ENCODE peak calls at places on chromosome 1, in nine cellular contexts. T, A, X, B, Q, I, F, K and H are unnamed samples.

GRCh38 chr1:46244656-46245371 is 2.7 kb upstream of the RAD54L start:
- DNase-seq in T (peak), A (no peak), X (peak), B (no peak), Q (peak), I (peak), F (peak), K (no peak), H (no peak)

GRCh38 chr1:155091071-155092051 is 12.7 kb downstream of the EFNA3 start:
- DNase-seq in T (peak), A (peak), X (peak), B (peak), Q (peak), I (peak), F (no peak), K (peak), H (no peak)

GRCh38 chr1:206114692-206115430 is 2.3 kb downstream of the AVPR1B start:
- DNase-seq in T (peak), A (no peak), X (no peak), B (no peak), Q (no peak), I (no peak), F (no peak), K (no peak), H (no peak)

GRCh38 chr1:75097686-75098085 is 36.5 kb upstream of the LHX8 start:
- DNase-seq in T (peak), A (no peak), X (peak), B (no peak), Q (peak), I (no peak), F (no peak), K (no peak), H (no peak)

GRCh38 chr1:213244664-213245091 is 193.6 kb downstream of the RPS6KC1 start:
- DNase-seq in T (peak), A (no peak), X (peak), B (peak), Q (peak), I (peak), F (no peak), K (no peak), H (no peak)

GRCh38 chr1:107622975-107623374 is 342.0 kb downstream of the VAV3 start:
- DNase-seq in T (peak), A (no peak), X (no peak), B (no peak), Q (no peak), I (no peak), F (peak), K (no peak), H (no peak)

GRCh38 chr1:247401310-247402098 is 14.5 kb upstream of the NLRP3 start:
- DNase-seq in T (no peak), A (no peak), X (no peak), B (no peak), Q (no peak), I (no peak), F (no peak), K (peak), H (no peak)

GRCh38 chr1:24862775-24863483 is 67.1 kb downstream of the RUNX3 start:
- DNase-seq in T (no peak), A (no peak), X (no peak), B (no peak), Q (no peak), I (no peak), F (no peak), K (no peak), H (no peak)

GRCh38 chr1:174160109-174160473 is 771 bp downstream of the RABGAP1L start:
- DNase-seq in T (peak), A (peak), X (peak), B (peak), Q (peak), I (no peak), F (peak), K (peak), H (no peak)

GRCh38 chr1:35190784-35191183 is 2.2 kb downstream of the SFPQ start:
- DNase-seq in T (peak), A (no peak), X (no peak), B (no peak), Q (no peak), I (no peak), F (no peak), K (no peak), H (no peak)

GRCh38 chr1:205424881-205425635 is 3.2 kb upstream of the LEMD1 start:
- DNase-seq in T (no peak), A (no peak), X (no peak), B (no peak), Q (no peak), I (no peak), F (no peak), K (no peak), H (no peak)

GRCh38 chr1:119791377-119791776 is 19.9 kb downstream of the REG4 start:
- DNase-seq in T (no peak), A (no peak), X (no peak), B (no peak), Q (no peak), I (no peak), F (no peak), K (no peak), H (no peak)

GRCh38 chr1:185393821-185394220 is 76.8 kb upstream of the IVNS1ABP start:
- DNase-seq in T (no peak), A (no peak), X (no peak), B (no peak), Q (peak), I (no peak), F (no peak), K (no peak), H (no peak)

GRCh38 chr1:37817481-37817880 is 9.5 kb upstream of the YRDC start:
- DNase-seq in T (no peak), A (no peak), X (peak), B (no peak), Q (no peak), I (no peak), F (no peak), K (no peak), H (no peak)

GRCh38 chr1:203507227-203507626 is 13.3 kb downstream of the OPTC start:
- DNase-seq in T (no peak), A (no peak), X (no peak), B (no peak), Q (no peak), I (no peak), F (no peak), K (no peak), H (no peak)

GRCh38 chr1:111739984-111740765 is 980 bp upstream of the INKA2 start:
- DNase-seq in T (peak), A (peak), X (peak), B (peak), Q (peak), I (no peak), F (no peak), K (peak), H (no peak)

GRCh38 chr1:153771241-153771640 is 4.0 kb upstream of the SLC27A3 start:
- DNase-seq in T (no peak), A (peak), X (no peak), B (no peak), Q (no peak), I (no peak), F (no peak), K (no peak), H (no peak)

GRCh38 chr1:9145021-9145668 is 16.2 kb upstream of the GPR157 start:
- DNase-seq in T (peak), A (peak), X (peak), B (no peak), Q (peak), I (peak), F (no peak), K (peak), H (no peak)

GRCh38 chr1:214386747-214387146 is 105.8 kb downstream of the SMYD2 start:
- DNase-seq in T (peak), A (no peak), X (no peak), B (no peak), Q (peak), I (no peak), F (peak), K (no peak), H (no peak)

GRCh38 chr1:168234846-168235547 is 9.2 kb downstream of the SFT2D2 start:
- DNase-seq in T (peak), A (no peak), X (peak), B (peak), Q (peak), I (peak), F (no peak), K (peak), H (peak)

GRCh38 chr1:156664949-156665411 is 12.2 kb downstream of the NES start:
- DNase-seq in T (peak), A (peak), X (peak), B (no peak), Q (no peak), I (peak), F (no peak), K (peak), H (no peak)

GRCh38 chr1:215566556-215567490 is at the start of gene KCTD3:
- DNase-seq in T (peak), A (peak), X (peak), B (peak), Q (peak), I (no peak), F (peak), K (peak), H (peak)

GRCh38 chr1:7406641-7407546 is 364.2 kb upstream of the VAMP3 start:
- DNase-seq in T (no peak), A (peak), X (no peak), B (no peak), Q (no peak), I (no peak), F (no peak), K (peak), H (no peak)

GRCh38 chr1:15385420-15385819 is 24.3 kb upstream of the EFHD2 start:
- DNase-seq in T (no peak), A (no peak), X (no peak), B (no peak), Q (no peak), I (no peak), F (no peak), K (no peak), H (no peak)

GRCh38 chr1:184504695-184505338 is 118.0 kb downstream of the C1orf21 start:
- DNase-seq in T (no peak), A (no peak), X (no peak), B (no peak), Q (no peak), I (no peak), F (no peak), K (no peak), H (no peak)

GRCh38 chr1:38589036-38589435 is 270.5 kb downstream of the RRAGC start:
- DNase-seq in T (peak), A (no peak), X (no peak), B (no peak), Q (peak), I (no peak), F (peak), K (no peak), H (no peak)

GRCh38 chr1:232950919-232951579 is 638 bp downstream of the NTPCR start:
- DNase-seq in T (peak), A (no peak), X (peak), B (peak), Q (peak), I (peak), F (peak), K (peak), H (no peak)

GRCh38 chr1:34926156-34926555 is 3.3 kb downstream of the DLGAP3 start:
- DNase-seq in T (no peak), A (no peak), X (no peak), B (no peak), Q (no peak), I (no peak), F (no peak), K (no peak), H (no peak)

GRCh38 chr1:183285746-183286145 is 99.7 kb downstream of the LAMC2 start:
- DNase-seq in T (no peak), A (no peak), X (no peak), B (no peak), Q (no peak), I (no peak), F (no peak), K (no peak), H (no peak)

GRCh38 chr1:52580283-52580682 is 21.9 kb upstream of the GPX7 start:
- DNase-seq in T (no peak), A (no peak), X (no peak), B (no peak), Q (no peak), I (no peak), F (no peak), K (no peak), H (no peak)

GRCh38 chr1:199954701-199955100 is 72.8 kb upstream of the NR5A2 start:
- DNase-seq in T (no peak), A (no peak), X (peak), B (peak), Q (no peak), I (peak), F (no peak), K (peak), H (no peak)
- TF ChIP-seq CTCF in T (peak), A (no peak), X (peak), B (peak), Q (no peak), I (peak), F (peak), K (peak), H (peak)

DNA sequence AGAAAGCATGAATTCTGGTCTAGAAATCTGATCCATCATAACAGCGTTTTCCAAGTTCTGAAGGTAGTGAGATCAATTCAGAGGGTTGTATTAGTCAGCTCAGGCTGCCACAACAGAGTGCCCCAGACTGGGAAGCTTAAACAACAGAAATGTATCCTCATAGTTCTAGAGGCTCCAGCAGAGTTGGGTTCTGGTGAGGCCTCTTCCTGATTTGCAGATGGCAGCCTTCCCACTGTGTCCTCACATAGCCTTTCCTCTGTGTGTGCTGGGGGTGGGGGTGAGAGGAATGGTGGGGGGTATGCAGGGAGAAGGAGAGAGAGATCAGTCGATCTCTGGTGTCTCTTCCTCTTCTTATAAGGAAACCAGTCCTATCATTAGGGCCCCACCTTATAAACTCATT is 15.1 kb downstream of the ZBTB8B start:
- DNase-seq in T (no peak), A (no peak), X (no peak), B (no peak), Q (no peak), I (no peak), F (no peak), K (no peak), H (no peak)
- TF ChIP-seq CTCF in T (no peak), A (no peak), X (no peak), B (no peak), Q (no peak), I (no peak), F (no peak), K (no peak), H (no peak)

DNA sequence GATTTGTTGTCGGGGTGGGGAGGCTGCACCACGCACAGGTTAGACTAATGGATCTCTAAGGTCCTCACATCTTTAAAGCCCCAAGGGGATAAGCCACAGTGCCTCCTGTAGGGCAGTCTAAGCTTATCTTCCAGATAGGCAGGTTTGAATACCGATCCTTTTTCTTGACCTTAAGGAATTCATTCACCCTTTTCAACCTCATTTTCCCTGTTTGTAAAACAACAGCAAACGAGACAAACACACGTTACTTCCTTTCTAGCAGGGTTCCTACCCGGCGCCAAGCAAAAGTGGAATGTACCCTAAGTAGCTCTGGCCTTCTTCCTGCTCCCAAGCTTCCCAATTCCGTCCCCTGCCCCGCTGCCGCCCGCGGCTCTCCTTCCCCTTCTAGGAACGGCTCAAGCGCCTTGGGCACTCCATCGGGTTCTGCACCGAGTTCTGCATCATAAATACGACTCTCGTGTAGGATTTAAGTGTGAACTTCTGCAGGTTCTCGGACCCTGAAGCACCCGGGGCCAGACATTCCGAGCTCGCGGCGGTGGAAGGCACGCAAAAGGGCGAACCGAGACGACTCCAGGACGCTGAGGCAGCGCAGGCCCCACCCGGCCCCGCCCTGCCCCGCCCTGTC is 548 bp upstream of the CDC20 start:
- DNase-seq in T (peak), A (no peak), X (peak), B (peak), Q (peak), I (peak), F (peak), K (no peak), H (peak)
- TF ChIP-seq CTCF in T (peak), A (peak), X (peak), B (no peak), Q (peak), I (peak), F (peak), K (peak), H (peak)

GRCh38 chr1:182051938-182052337 is 9.6 kb downstream of the ZNF648 start:
- DNase-seq in T (no peak), A (no peak), X (no peak), B (no peak), Q (no peak), I (no peak), F (no peak), K (no peak), H (no peak)

GRCh38 chr1:182059936-182060335 is 1.6 kb downstream of the ZNF648 start:
- DNase-seq in T (no peak), A (no peak), X (no peak), B (no peak), Q (no peak), I (no peak), F (no peak), K (no peak), H (no peak)

GRCh38 chr1:182056596-182057366 is 4.7 kb downstream of the ZNF648 start:
- DNase-seq in T (no peak), A (peak), X (no peak), B (no peak), Q (no peak), I (no peak), F (no peak), K (no peak), H (no peak)

GRCh38 chr1:182050481-182051438 is 10.8 kb downstream of the ZNF648 start:
- DNase-seq in T (no peak), A (no peak), X (no peak), B (no peak), Q (no peak), I (no peak), F (no peak), K (no peak), H (no peak)

GRCh38 chr1:182054698-182055326 is 6.7 kb downstream of the ZNF648 start:
- DNase-seq in T (no peak), A (no peak), X (peak), B (peak), Q (peak), I (peak), F (no peak), K (peak), H (peak)
- TF ChIP-seq CTCF in T (peak), A (peak), X (peak), B (no peak), Q (peak), I (peak), F (peak), K (peak), H (peak)